ENCODE peak calls at places on chromosomes 12 and 14, in eight cellular contexts. G is AG10803, B is fibroblast of villous mesenchyme, L is neural progenitor cell, Q is ovary, N is AG09309, E is HFF-Myc, O is MCF 10A. F is an unnamed sample.

GRCh38 chr12:116958402-116959197 is 47.9 kb downstream of the FBXW8 start:
- DNase-seq in G (no peak), B (no peak), L (no peak), Q (no peak), N (no peak), E (no peak), O (no peak), F (no peak)

GRCh38 chr12:112294793-112295192 is 87.4 kb downstream of the HECTD4 start:
- DNase-seq in G (peak; percentile 13), B (peak; percentile 47), L (no peak), Q (no peak), N (no peak), E (no peak), O (peak; percentile 13), F (no peak)

GRCh38 chr14:65373671-65374039 is 38.9 kb upstream of the FUT8 start:
- DNase-seq in G (peak; percentile 49), B (peak; percentile 45), L (no peak), Q (no peak), N (no peak), E (no peak), O (no peak), F (no peak)

GRCh38 chr12:109544955-109545531 is 28.3 kb downstream of the MMAB start:
- DNase-seq in G (peak; percentile 38), B (no peak), L (no peak), Q (no peak), N (no peak), E (no peak), O (peak; percentile 33), F (no peak)

GRCh38 chr14:92471919-92472318 is 41.7 kb upstream of the RIN3 start:
- DNase-seq in G (peak; percentile 90), B (peak; percentile 87), L (no peak), Q (no peak), N (peak; percentile 41), E (peak; percentile 90), O (peak; percentile 67), F (peak; percentile 69)

GRCh38 chr12:111221296-111222026 is 147.4 kb downstream of the PHETA1 start:
- DNase-seq in G (no peak), B (no peak), L (peak; percentile 18), Q (no peak), N (no peak), E (no peak), O (no peak), F (no peak)

GRCh38 chr12:86233126-86233525 is 23.1 kb downstream of the MGAT4C start:
- DNase-seq in G (no peak), B (peak; percentile 3), L (no peak), Q (no peak), N (no peak), E (no peak), O (peak; percentile 21), F (no peak)

GRCh38 chr12:46356655-46357437 is 15.7 kb downstream of the SLC38A2 start:
- DNase-seq in G (no peak), B (peak; percentile 34), L (no peak), Q (no peak), N (no peak), E (no peak), O (no peak), F (no peak)

GRCh38 chr12:125533434-125534029 is 468.3 kb downstream of the AACS start:
- DNase-seq in G (no peak), B (peak; percentile 2), L (peak; percentile 92), Q (no peak), N (no peak), E (no peak), O (peak; percentile 34), F (peak; percentile 80)

GRCh38 chr14:31934767-31935266 is 142.3 kb upstream of the ARHGAP5 start:
- DNase-seq in G (peak; percentile 58), B (peak; percentile 78), L (peak; percentile 69), Q (peak; percentile 49), N (no peak), E (no peak), O (peak; percentile 76), F (no peak)

GRCh38 chr14:92551066-92551841 is 37.7 kb downstream of the RIN3 start:
- DNase-seq in G (no peak), B (no peak), L (no peak), Q (no peak), N (no peak), E (no peak), O (no peak), F (no peak)

GRCh38 chr14:76715102-76715926 is 46.0 kb upstream of the VASH1 start:
- DNase-seq in G (peak; percentile 14), B (no peak), L (peak; percentile 52), Q (no peak), N (no peak), E (no peak), O (no peak), F (peak; percentile 7)

GRCh38 chr14:70622111-70622712 is 19.5 kb upstream of the TTC9 start:
- DNase-seq in G (peak; percentile 12), B (peak; percentile 39), L (peak; percentile 69), Q (no peak), N (no peak), E (no peak), O (peak; percentile 71), F (no peak)

GRCh38 chr14:63949696-63950095 is 96.9 kb downstream of the SYNE2 start:
- DNase-seq in G (no peak), B (peak; percentile 9), L (no peak), Q (no peak), N (no peak), E (no peak), O (no peak), F (no peak)

GRCh38 chr14:34424488-34424887 is 37.6 kb downstream of the SPTSSA start:
- DNase-seq in G (no peak), B (no peak), L (no peak), Q (no peak), N (no peak), E (no peak), O (no peak), F (no peak)

GRCh38 chr12:12456637-12457036 is 99.8 kb downstream of the BORCS5 start:
- DNase-seq in G (no peak), B (peak; percentile 63), L (no peak), Q (no peak), N (peak; percentile 17), E (no peak), O (peak; percentile 48), F (no peak)

GRCh38 chr12:71371132-71371531 is 68.5 kb upstream of the LGR5 start:
- DNase-seq in G (no peak), B (no peak), L (no peak), Q (no peak), N (no peak), E (no peak), O (peak; percentile 16), F (no peak)

GRCh38 chr12:2958432-2959193 is 584 bp upstream of the TEAD4 start:
- DNase-seq in G (peak; percentile 77), B (peak; percentile 71), L (peak; percentile 46), Q (peak; percentile 32), N (no peak), E (peak; percentile 56), O (peak; percentile 80), F (no peak)

GRCh38 chr12:2003676-2004112 is 563 bp downstream of the DCP1B start:
- DNase-seq in G (peak; percentile 23), B (peak; percentile 70), L (no peak), Q (no peak), N (no peak), E (no peak), O (no peak), F (no peak)

GRCh38 chr12:3752096-3752709 is 706 bp downstream of the CRACR2A start:
- DNase-seq in G (peak; percentile 52), B (peak; percentile 34), L (no peak), Q (no peak), N (no peak), E (no peak), O (no peak), F (peak; percentile 40)

GRCh38 chr12:113903381-113903863 is 62.7 kb downstream of the RBM19 start:
- DNase-seq in G (peak; percentile 51), B (peak; percentile 68), L (no peak), Q (no peak), N (peak; percentile 3), E (no peak), O (no peak), F (no peak)

GRCh38 chr12:25058012-25058411 is 109.1 kb upstream of the BCAT1 start:
- DNase-seq in G (no peak), B (no peak), L (no peak), Q (no peak), N (no peak), E (no peak), O (no peak), F (no peak)

DNA sequence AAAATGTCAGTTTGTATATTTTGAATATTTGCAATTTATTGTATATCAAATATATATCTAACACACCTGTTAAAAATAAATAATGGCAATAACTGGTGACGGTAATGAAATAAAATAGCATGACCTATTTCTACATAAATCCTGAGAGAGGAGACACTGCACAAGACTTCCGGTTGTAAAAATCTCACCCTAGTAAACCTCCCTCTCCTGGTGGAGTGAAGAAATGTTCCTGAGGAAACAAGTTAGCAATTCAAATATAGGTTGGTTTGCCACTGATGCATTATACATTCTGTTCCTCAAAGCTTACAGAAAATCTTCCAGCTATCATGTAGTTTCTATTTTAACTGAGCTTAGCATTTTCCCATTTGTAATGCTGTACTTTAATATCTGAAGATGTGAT is 166.2 kb upstream of the SYT10 start:
- DNase-seq in G (no peak), B (no peak), L (peak; percentile 47), Q (no peak), N (no peak), E (no peak), O (peak; percentile 43), F (no peak)
- TF ChIP-seq CTCF in G (no peak), B (no peak), L (peak; percentile 57), Q (no peak), N (no peak), E (no peak), O (peak; percentile 32), F (peak; percentile 61)

GRCh38 chr12:107404981-107405380 is 280.6 kb upstream of the PWP1 start:
- DNase-seq in G (peak; percentile 21), B (peak; percentile 18), L (peak; percentile 59), Q (no peak), N (no peak), E (no peak), O (peak; percentile 62), F (no peak)
- TF ChIP-seq CTCF in G (peak; percentile 51), B (peak; percentile 55), L (peak; percentile 65), Q (no peak), N (peak; percentile 66), E (peak; percentile 52), O (peak; percentile 35), F (peak; percentile 45)

DNA sequence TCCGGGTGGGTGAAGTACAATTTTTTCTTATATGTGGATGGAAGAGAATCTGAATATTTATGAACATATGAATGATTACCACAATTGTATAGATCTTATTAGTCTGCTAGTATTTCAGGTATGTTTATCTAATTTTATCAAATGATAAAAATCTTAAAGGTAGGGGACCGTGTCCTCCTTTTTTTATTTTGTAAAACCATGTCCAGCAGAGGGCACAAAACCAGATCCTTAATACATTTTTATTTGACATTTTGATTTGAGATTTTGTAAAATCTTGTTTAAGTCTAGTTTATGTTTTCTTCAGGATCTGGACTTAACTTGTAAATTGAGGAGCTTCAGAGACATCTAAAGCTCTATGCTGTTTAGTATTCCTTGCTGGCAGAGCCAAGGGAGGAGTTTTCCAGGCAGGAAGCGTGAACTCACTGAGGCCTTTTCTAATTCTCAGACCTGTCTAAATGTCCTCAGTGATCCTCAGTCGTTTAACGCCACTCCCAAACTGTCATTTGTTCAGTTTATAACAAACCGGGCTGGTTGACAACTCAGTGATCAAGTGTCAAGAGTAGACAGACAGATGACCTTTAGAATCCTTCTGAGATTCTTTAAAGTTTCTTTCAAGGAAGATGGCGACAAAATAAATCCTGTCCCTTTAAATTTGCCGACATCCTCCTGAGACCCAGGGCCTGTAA is 263.9 kb downstream of the KTN1 start:
- DNase-seq in G (peak; percentile 6), B (no peak), L (no peak), Q (no peak), N (no peak), E (no peak), O (no peak), F (no peak)
- TF ChIP-seq CTCF in G (peak; percentile 34), B (peak; percentile 13), L (peak; percentile 36), Q (no peak), N (peak; percentile 19), E (no peak), O (peak; percentile 30), F (peak; percentile 59)

GRCh38 chr14:100899841-100900771 is 3.4 kb downstream of the RTL1 start:
- DNase-seq in G (no peak), B (no peak), L (peak; percentile 77), Q (peak; percentile 30), N (no peak), E (no peak), O (no peak), F (peak; percentile 58)
- TF ChIP-seq CTCF in G (no peak), B (no peak), L (no peak), Q (no peak), N (no peak), E (no peak), O (no peak), F (peak; percentile 68)